ENCODE peak calls at places on chromosomes 13 and 19, in seven cellular contexts. One of them, this sample, is unnamed.

GRCh38 chr19:33292595-33293254 is 9.6 kb downstream of the CEBPA start:
- DNase-seq in OCI-LY7: no peak
- DNase-seq in B cell: no peak
- DNase-seq in neural progenitor cell: no peak
- DNase-seq in neural crest cell: no peak
- DNase-seq in mammary epithelial cell: no peak
- DNase-seq in tibial nerve: no peak
- DNase-seq in this sample: no peak

GRCh38 chr13:23510979-23511735 is 59.1 kb upstream of the TNFRSF19 start:
- DNase-seq in OCI-LY7: peak
- DNase-seq in B cell: no peak
- DNase-seq in neural progenitor cell: peak
- DNase-seq in neural crest cell: no peak
- DNase-seq in mammary epithelial cell: peak
- DNase-seq in tibial nerve: no peak
- DNase-seq in this sample: peak

GRCh38 chr19:38676023-38676877 is 28.8 kb downstream of the ACTN4 start:
- DNase-seq in OCI-LY7: peak
- DNase-seq in B cell: no peak
- DNase-seq in neural progenitor cell: no peak
- DNase-seq in neural crest cell: no peak
- DNase-seq in mammary epithelial cell: peak
- DNase-seq in tibial nerve: no peak
- DNase-seq in this sample: no peak

GRCh38 chr13:21546372-21546771 is 57.6 kb downstream of the MICU2 start:
- DNase-seq in OCI-LY7: no peak
- DNase-seq in B cell: no peak
- DNase-seq in neural progenitor cell: no peak
- DNase-seq in neural crest cell: no peak
- DNase-seq in mammary epithelial cell: no peak
- DNase-seq in tibial nerve: no peak
- DNase-seq in this sample: no peak

GRCh38 chr19:2661615-2662014 is 40.9 kb downstream of the GNG7 start:
- DNase-seq in OCI-LY7: peak
- DNase-seq in B cell: no peak
- DNase-seq in neural progenitor cell: no peak
- DNase-seq in neural crest cell: no peak
- DNase-seq in mammary epithelial cell: no peak
- DNase-seq in tibial nerve: no peak
- DNase-seq in this sample: no peak

GRCh38 chr13:91722267-91722884 is 324.0 kb downstream of the GPC5 start:
- DNase-seq in OCI-LY7: peak
- DNase-seq in B cell: no peak
- DNase-seq in neural progenitor cell: peak
- DNase-seq in neural crest cell: no peak
- DNase-seq in mammary epithelial cell: peak
- DNase-seq in tibial nerve: no peak
- DNase-seq in this sample: peak

GRCh38 chr13:50592412-50593145 is 250.9 kb downstream of the DLEU7 start:
- DNase-seq in OCI-LY7: no peak
- DNase-seq in B cell: no peak
- DNase-seq in neural progenitor cell: no peak
- DNase-seq in neural crest cell: no peak
- DNase-seq in mammary epithelial cell: peak
- DNase-seq in tibial nerve: no peak
- DNase-seq in this sample: no peak

GRCh38 chr19:5183616-5184015 is 157.0 kb downstream of the PTPRS start:
- DNase-seq in OCI-LY7: no peak
- DNase-seq in B cell: no peak
- DNase-seq in neural progenitor cell: no peak
- DNase-seq in neural crest cell: no peak
- DNase-seq in mammary epithelial cell: peak
- DNase-seq in tibial nerve: no peak
- DNase-seq in this sample: no peak

GRCh38 chr13:110312669-110313031 is 5.6 kb downstream of the COL4A2 start:
- DNase-seq in OCI-LY7: no peak
- DNase-seq in B cell: no peak
- DNase-seq in neural progenitor cell: no peak
- DNase-seq in neural crest cell: no peak
- DNase-seq in mammary epithelial cell: peak
- DNase-seq in tibial nerve: no peak
- DNase-seq in this sample: no peak

GRCh38 chr19:41321600-41322270 is 11.8 kb downstream of the CCDC97 start:
- DNase-seq in OCI-LY7: peak
- DNase-seq in B cell: peak
- DNase-seq in neural progenitor cell: peak
- DNase-seq in neural crest cell: peak
- DNase-seq in mammary epithelial cell: no peak
- DNase-seq in tibial nerve: no peak
- DNase-seq in this sample: peak

GRCh38 chr19:47190167-47190727 is 40.8 kb downstream of the BBC3 start:
- DNase-seq in OCI-LY7: no peak
- DNase-seq in B cell: no peak
- DNase-seq in neural progenitor cell: no peak
- DNase-seq in neural crest cell: peak
- DNase-seq in mammary epithelial cell: peak
- DNase-seq in tibial nerve: no peak
- DNase-seq in this sample: no peak

GRCh38 chr13:74695021-74695800 is 561.0 kb upstream of the KLF12 start:
- DNase-seq in OCI-LY7: no peak
- DNase-seq in B cell: no peak
- DNase-seq in neural progenitor cell: no peak
- DNase-seq in neural crest cell: no peak
- DNase-seq in mammary epithelial cell: no peak
- DNase-seq in tibial nerve: no peak
- DNase-seq in this sample: no peak

GRCh38 chr13:39682310-39682709 is 26.8 kb downstream of the COG6 start:
- DNase-seq in OCI-LY7: no peak
- DNase-seq in B cell: no peak
- DNase-seq in neural progenitor cell: no peak
- DNase-seq in neural crest cell: no peak
- DNase-seq in mammary epithelial cell: no peak
- DNase-seq in tibial nerve: no peak
- DNase-seq in this sample: no peak

GRCh38 chr13:48775804-48776203 is 122.1 kb downstream of the CYSLTR2 start:
- DNase-seq in OCI-LY7: no peak
- DNase-seq in B cell: no peak
- DNase-seq in neural progenitor cell: no peak
- DNase-seq in neural crest cell: no peak
- DNase-seq in mammary epithelial cell: peak
- DNase-seq in tibial nerve: no peak
- DNase-seq in this sample: no peak

GRCh38 chr13:32010137-32010536 is 21.4 kb upstream of the FRY start:
- DNase-seq in OCI-LY7: no peak
- DNase-seq in B cell: no peak
- DNase-seq in neural progenitor cell: no peak
- DNase-seq in neural crest cell: no peak
- DNase-seq in mammary epithelial cell: no peak
- DNase-seq in tibial nerve: no peak
- DNase-seq in this sample: no peak

GRCh38 chr19:17965370-17966114 is 1.4 kb upstream of the KCNN1 start:
- DNase-seq in OCI-LY7: no peak
- DNase-seq in B cell: peak
- DNase-seq in neural progenitor cell: peak
- DNase-seq in neural crest cell: no peak
- DNase-seq in mammary epithelial cell: no peak
- DNase-seq in tibial nerve: no peak
- DNase-seq in this sample: no peak

GRCh38 chr19:53947624-53948023 is 15.1 kb upstream of the CACNG8 start:
- DNase-seq in OCI-LY7: peak
- DNase-seq in B cell: no peak
- DNase-seq in neural progenitor cell: peak
- DNase-seq in neural crest cell: no peak
- DNase-seq in mammary epithelial cell: no peak
- DNase-seq in tibial nerve: no peak
- DNase-seq in this sample: no peak

GRCh38 chr19:47241919-47242644 is 11.1 kb upstream of the BBC3 start:
- DNase-seq in OCI-LY7: no peak
- DNase-seq in B cell: no peak
- DNase-seq in neural progenitor cell: no peak
- DNase-seq in neural crest cell: no peak
- DNase-seq in mammary epithelial cell: peak
- DNase-seq in tibial nerve: no peak
- DNase-seq in this sample: peak

GRCh38 chr19:15195381-15195964 is 5.3 kb downstream of the NOTCH3 start:
- DNase-seq in OCI-LY7: no peak
- DNase-seq in B cell: peak
- DNase-seq in neural progenitor cell: peak
- DNase-seq in neural crest cell: peak
- DNase-seq in mammary epithelial cell: peak
- DNase-seq in tibial nerve: no peak
- DNase-seq in this sample: no peak

GRCh38 chr13:90867336-90867683 is 480.2 kb upstream of the MIR17HG start:
- DNase-seq in OCI-LY7: peak
- DNase-seq in B cell: no peak
- DNase-seq in neural progenitor cell: peak
- DNase-seq in neural crest cell: peak
- DNase-seq in mammary epithelial cell: peak
- DNase-seq in tibial nerve: peak
- DNase-seq in this sample: peak

GRCh38 chr13:101523154-101523669 is 70.7 kb downstream of the ITGBL1 start:
- DNase-seq in OCI-LY7: no peak
- DNase-seq in B cell: no peak
- DNase-seq in neural progenitor cell: no peak
- DNase-seq in neural crest cell: no peak
- DNase-seq in mammary epithelial cell: no peak
- DNase-seq in tibial nerve: no peak
- DNase-seq in this sample: no peak

GRCh38 chr13:50800091-50800739 is 43.3 kb downstream of the DLEU7 start:
- DNase-seq in OCI-LY7: peak
- DNase-seq in B cell: peak
- DNase-seq in neural progenitor cell: no peak
- DNase-seq in neural crest cell: no peak
- DNase-seq in mammary epithelial cell: no peak
- DNase-seq in tibial nerve: no peak
- DNase-seq in this sample: no peak

GRCh38 chr19:3708207-3708931 is at the start of gene TJP3:
- DNase-seq in OCI-LY7: no peak
- DNase-seq in B cell: peak
- DNase-seq in neural progenitor cell: no peak
- DNase-seq in neural crest cell: no peak
- DNase-seq in mammary epithelial cell: peak
- DNase-seq in tibial nerve: no peak
- DNase-seq in this sample: no peak
- TF ChIP-seq CTCF in OCI-LY7: no peak
- TF ChIP-seq CTCF in B cell: no peak
- TF ChIP-seq CTCF in neural progenitor cell: no peak
- TF ChIP-seq CTCF in neural crest cell: no peak
- TF ChIP-seq CTCF in mammary epithelial cell: no peak
- TF ChIP-seq CTCF in tibial nerve: no peak
- TF ChIP-seq CTCF in this sample: no peak

DNA sequence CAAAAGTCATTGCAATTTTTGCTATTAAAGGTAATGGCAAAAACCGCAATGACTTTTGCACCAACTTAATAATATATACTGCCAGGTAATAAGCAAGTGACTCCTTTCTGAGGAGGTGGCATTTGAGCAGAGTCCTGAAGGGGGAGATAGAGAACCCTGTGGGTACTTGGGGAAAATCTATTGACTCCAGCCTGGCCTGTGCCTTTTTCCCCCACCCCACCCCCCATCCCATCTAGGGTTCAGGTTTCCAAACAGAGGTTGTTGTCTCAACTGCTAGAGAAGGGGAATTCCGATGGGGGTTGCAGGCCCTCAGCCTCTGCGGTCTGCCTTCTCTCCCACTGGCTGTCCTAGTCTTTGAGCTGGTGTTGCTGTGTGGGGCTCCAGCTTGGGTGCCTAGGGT is 11.5 kb downstream of the S1PR2 start:
- DNase-seq in OCI-LY7: peak
- DNase-seq in B cell: peak
- DNase-seq in neural progenitor cell: peak
- DNase-seq in neural crest cell: no peak
- DNase-seq in mammary epithelial cell: peak
- DNase-seq in tibial nerve: no peak
- DNase-seq in this sample: peak
- TF ChIP-seq CTCF in OCI-LY7: peak
- TF ChIP-seq CTCF in B cell: peak
- TF ChIP-seq CTCF in neural progenitor cell: peak
- TF ChIP-seq CTCF in neural crest cell: peak
- TF ChIP-seq CTCF in mammary epithelial cell: peak
- TF ChIP-seq CTCF in tibial nerve: no peak
- TF ChIP-seq CTCF in this sample: peak

DNA sequence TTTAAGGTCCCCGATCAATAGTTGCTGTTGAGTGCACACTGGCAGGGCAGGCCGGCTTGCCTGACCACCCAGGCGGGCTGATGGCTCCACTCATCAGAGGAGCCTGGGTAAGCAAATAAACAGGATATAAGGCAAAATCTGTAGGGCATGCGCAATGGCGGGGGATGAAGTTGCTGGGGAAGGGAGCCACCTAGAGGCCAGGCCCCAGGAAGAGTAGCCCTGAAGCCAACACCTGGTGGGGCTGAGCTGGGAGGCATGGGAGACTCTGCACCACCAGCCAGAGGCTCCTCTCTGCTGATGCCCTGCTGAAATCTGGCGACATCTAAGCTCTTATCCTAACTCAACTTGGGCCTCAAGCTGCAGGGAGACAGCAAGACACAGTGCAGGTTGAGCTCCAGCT is 324.3 kb downstream of the ZNF536 start:
- DNase-seq in OCI-LY7: peak
- DNase-seq in B cell: no peak
- DNase-seq in neural progenitor cell: peak
- DNase-seq in neural crest cell: peak
- DNase-seq in mammary epithelial cell: no peak
- DNase-seq in tibial nerve: no peak
- DNase-seq in this sample: no peak
- TF ChIP-seq CTCF in OCI-LY7: peak
- TF ChIP-seq CTCF in B cell: no peak
- TF ChIP-seq CTCF in neural progenitor cell: peak
- TF ChIP-seq CTCF in neural crest cell: peak
- TF ChIP-seq CTCF in mammary epithelial cell: no peak
- TF ChIP-seq CTCF in tibial nerve: peak
- TF ChIP-seq CTCF in this sample: peak

DNA sequence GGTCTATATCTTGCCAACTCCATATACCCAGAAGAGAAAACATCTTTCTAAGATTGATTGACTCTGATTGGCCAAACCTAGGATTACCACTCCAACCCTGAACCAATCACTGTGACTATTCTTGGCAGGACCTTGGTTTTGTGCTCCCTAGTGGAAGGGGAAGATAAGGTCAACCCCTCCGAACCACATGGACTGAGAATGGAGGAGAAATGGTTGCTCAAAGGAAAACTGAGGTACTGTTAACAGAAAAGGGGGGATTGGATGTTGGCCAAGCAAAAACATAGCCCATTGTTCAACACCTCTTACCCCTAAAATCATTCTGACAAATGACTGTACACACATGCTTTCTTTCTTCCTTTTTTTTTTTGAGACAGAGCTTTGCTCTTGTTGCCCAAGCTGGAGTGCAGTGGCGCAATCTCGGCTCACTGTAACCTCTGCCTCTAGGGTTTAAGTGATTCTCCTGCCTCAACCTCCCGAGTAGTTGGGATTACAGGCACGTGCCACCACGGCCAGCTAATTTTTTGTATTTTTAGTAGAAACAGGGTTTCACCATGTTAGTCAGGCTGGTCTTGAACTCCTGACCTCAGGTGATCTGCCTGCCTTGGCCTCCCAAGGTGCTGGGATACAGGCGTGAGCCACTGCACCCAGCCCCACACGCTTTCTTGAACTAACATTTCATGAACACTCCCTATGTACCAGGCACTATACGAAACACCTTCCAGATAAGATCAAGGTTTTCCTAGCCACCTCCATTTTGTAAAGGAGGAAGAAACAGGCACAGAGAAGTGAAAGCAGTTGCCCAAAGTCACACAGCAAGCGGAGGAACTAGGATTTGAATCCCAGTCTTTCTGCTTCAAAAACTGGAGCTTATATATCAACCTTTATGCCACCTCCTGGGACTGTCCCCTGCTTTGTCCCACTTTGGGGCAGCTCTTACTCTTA is 6.5 kb downstream of the MEIOSIN start:
- DNase-seq in OCI-LY7: no peak
- DNase-seq in B cell: no peak
- DNase-seq in neural progenitor cell: no peak
- DNase-seq in neural crest cell: no peak
- DNase-seq in mammary epithelial cell: no peak
- DNase-seq in tibial nerve: no peak
- DNase-seq in this sample: no peak
- TF ChIP-seq CTCF in OCI-LY7: no peak
- TF ChIP-seq CTCF in B cell: no peak
- TF ChIP-seq CTCF in neural progenitor cell: no peak
- TF ChIP-seq CTCF in neural crest cell: no peak
- TF ChIP-seq CTCF in mammary epithelial cell: no peak
- TF ChIP-seq CTCF in tibial nerve: no peak
- TF ChIP-seq CTCF in this sample: peak

This sample was measured in GM13977.